ENCODE peak calls at places on chromosomes 4 and X, in nine cellular contexts. A is AG08396; I is stimulated activated CD4-positive, alpha-beta T cell treated with anti-CD3 and anti-CD28 coated beads, TNF-alpha, amount 100 ng/mL, for 1 hour; X is uterus; U is Peyer's patch; V is activated T-helper 1 cell treated with anti-CD3 and anti-CD28 coated beads, Interleukin-2, amount 50 U/mL, for 16 hours; Q is CD8-positive, alpha-beta memory T cell; Z is cardiac muscle cell; K is activated CD4-positive, CD25-positive, alpha-beta regulatory T cell treated with anti-CD3 and anti-CD28 coated beads, Interleukin-2, amount 50 U/mL, for 72 hours. P is an unnamed sample.

GRCh38 chrX:97294016-97294415 is 410.3 kb downstream of the RPA4 start:
- DNase-seq in A (no peak), I (no peak), X (no peak), U (no peak), V (no peak), Q (no peak), Z (no peak), K (no peak), P (no peak)

GRCh38 chr4:183722738-183723560 is 63.9 kb downstream of the TRAPPC11 start:
- DNase-seq in A (peak), I (peak), X (peak), U (peak), V (peak), Q (peak), Z (peak), K (peak), P (peak)

GRCh38 chrX:87636533-87636932 is 118.9 kb downstream of the KLHL4 start:
- DNase-seq in A (no peak), I (no peak), X (no peak), U (no peak), V (no peak), Q (no peak), Z (no peak), K (no peak), P (no peak)

GRCh38 chrX:154696328-154697045 is 43.1 kb upstream of the CTAG2 start:
- DNase-seq in A (peak), I (no peak), X (no peak), U (no peak), V (no peak), Q (no peak), Z (peak), K (no peak), P (peak)

GRCh38 chr4:172709376-172709775 is 459.2 kb upstream of the GALNT7 start:
- DNase-seq in A (no peak), I (no peak), X (no peak), U (no peak), V (no peak), Q (no peak), Z (no peak), K (no peak), P (no peak)

GRCh38 chr4:168521736-168522135 is 24.9 kb downstream of the PALLD start:
- DNase-seq in A (no peak), I (no peak), X (no peak), U (no peak), V (no peak), Q (no peak), Z (no peak), K (no peak), P (peak)

GRCh38 chrX:152641996-152642395 is 4.3 kb downstream of the GABRQ start:
- DNase-seq in A (no peak), I (no peak), X (no peak), U (no peak), V (no peak), Q (no peak), Z (peak), K (no peak), P (no peak)

GRCh38 chr4:145887241-145887964 is 51.2 kb downstream of the ZNF827 start:
- DNase-seq in A (peak), I (no peak), X (peak), U (no peak), V (no peak), Q (no peak), Z (peak), K (no peak), P (no peak)

GRCh38 chr4:24224446-24224845 is 334.6 kb upstream of the PPARGC1A start:
- DNase-seq in A (no peak), I (no peak), X (no peak), U (no peak), V (no peak), Q (no peak), Z (no peak), K (no peak), P (no peak)

GRCh38 chrX:9342581-9343051 is 122.2 kb upstream of the TBL1X start:
- DNase-seq in A (peak), I (no peak), X (peak), U (peak), V (peak), Q (peak), Z (peak), K (peak), P (peak)

GRCh38 chrX:276588-277171 is 4.5 kb upstream of the PLCXD1 start:
- DNase-seq in A (peak), I (no peak), X (no peak), U (no peak), V (no peak), Q (no peak), Z (peak), K (no peak), P (peak)

GRCh38 chr4:150126880-150127236 is 48.6 kb downstream of the DCLK2 start:
- DNase-seq in A (no peak), I (no peak), X (no peak), U (no peak), V (no peak), Q (no peak), Z (peak), K (no peak), P (no peak)

GRCh38 chr4:145851516-145852201 is 87.0 kb downstream of the ZNF827 start:
- DNase-seq in A (no peak), I (no peak), X (no peak), U (no peak), V (no peak), Q (no peak), Z (no peak), K (no peak), P (no peak)

GRCh38 chr4:147108409-147108808 is 162.7 kb upstream of the TTC29 start:
- DNase-seq in A (peak), I (no peak), X (no peak), U (no peak), V (no peak), Q (no peak), Z (peak), K (no peak), P (no peak)

GRCh38 chr4:3328814-3329663 is 36.2 kb downstream of the RGS12 start:
- DNase-seq in A (no peak), I (no peak), X (no peak), U (no peak), V (no peak), Q (no peak), Z (no peak), K (no peak), P (no peak)

GRCh38 chrX:17072726-17073125 is 126.3 kb downstream of the REPS2 start:
- DNase-seq in A (no peak), I (no peak), X (peak), U (no peak), V (no peak), Q (no peak), Z (no peak), K (no peak), P (no peak)

GRCh38 chrX:18010251-18010650 is 149.2 kb upstream of the RAI2 start:
- DNase-seq in A (no peak), I (no peak), X (no peak), U (no peak), V (no peak), Q (no peak), Z (no peak), K (no peak), P (no peak)

GRCh38 chrX:106670631-106671030 is 55.9 kb upstream of the RNF128 start:
- DNase-seq in A (no peak), I (no peak), X (no peak), U (no peak), V (no peak), Q (no peak), Z (no peak), K (no peak), P (no peak)

GRCh38 chr4:176066757-176067156 is 1.1 kb downstream of the WDR17 start:
- DNase-seq in A (no peak), I (no peak), X (no peak), U (no peak), V (no peak), Q (no peak), Z (no peak), K (no peak), P (no peak)

GRCh38 chr4:2574863-2575262 is 38.4 kb downstream of the FAM193A start:
- DNase-seq in A (no peak), I (no peak), X (no peak), U (no peak), V (no peak), Q (no peak), Z (no peak), K (no peak), P (no peak)

GRCh38 chr4:952881-953573 is 20.3 kb downstream of the DGKQ start:
- DNase-seq in A (no peak), I (no peak), X (no peak), U (no peak), V (no peak), Q (no peak), Z (no peak), K (peak), P (no peak)

GRCh38 chrX:131729295-131729694 is 185.4 kb downstream of the OR13H1 start:
- DNase-seq in A (peak), I (peak), X (peak), U (peak), V (no peak), Q (no peak), Z (no peak), K (peak), P (no peak)

GRCh38 chr4:78323439-78323838 is 228.1 kb upstream of the ANXA3 start:
- DNase-seq in A (no peak), I (no peak), X (no peak), U (no peak), V (no peak), Q (no peak), Z (no peak), K (no peak), P (no peak)

GRCh38 chrX:109299091-109299490 is 182.8 kb downstream of the GUCY2F start:
- DNase-seq in A (no peak), I (no peak), X (no peak), U (no peak), V (no peak), Q (no peak), Z (no peak), K (no peak), P (no peak)

P was measured in foreskin melanocyte.